ENCODE peak calls at places on chromosomes 12 and 14, in eight cellular contexts. F, R, A, L, X, I, E and Z are unnamed samples.
A peak's percentile ranks its signal among the peaks of the same experiment; 100 is the strongest.

GRCh38 chr12:7269273-7269672 is 34.6 kb upstream of the ACSM4 start:
- DNase-seq in F (no peak), R (no peak), A (no peak), L (no peak), X (no peak), I (no peak), E (peak; percentile 61), Z (no peak)

GRCh38 chr12:8590842-8591545 is 21.7 kb downstream of the AICDA start:
- DNase-seq in F (no peak), R (no peak), A (no peak), L (no peak), X (no peak), I (no peak), E (peak; percentile 41), Z (no peak)

GRCh38 chr14:55626131-55626530 is 46.1 kb downstream of the KTN1 start:
- DNase-seq in F (no peak), R (no peak), A (no peak), L (no peak), X (no peak), I (no peak), E (no peak), Z (no peak)

GRCh38 chr12:753401-754237 is 1.2 kb downstream of the WNK1 start:
- DNase-seq in F (peak; percentile 83), R (peak; percentile 67), A (peak; percentile 20), L (peak; percentile 65), X (peak; percentile 52), I (no peak), E (peak; percentile 30), Z (peak; percentile 57)

GRCh38 chr12:15984097-15984800 is 73.1 kb downstream of the DERA start:
- DNase-seq in F (no peak), R (no peak), A (no peak), L (no peak), X (no peak), I (no peak), E (no peak), Z (no peak)

GRCh38 chr14:23294734-23295561 is 7.7 kb downstream of the PPP1R3E start:
- DNase-seq in F (peak; percentile 58), R (no peak), A (peak; percentile 40), L (peak; percentile 54), X (peak; percentile 24), I (no peak), E (peak; percentile 63), Z (no peak)

GRCh38 chr14:92507174-92507768 is 6.3 kb upstream of the RIN3 start:
- DNase-seq in F (no peak), R (peak; percentile 35), A (no peak), L (no peak), X (peak; percentile 9), I (no peak), E (peak; percentile 35), Z (no peak)

GRCh38 chr14:73140924-73141323 is 4.6 kb downstream of the PSEN1 start:
- DNase-seq in F (no peak), R (no peak), A (no peak), L (no peak), X (no peak), I (no peak), E (no peak), Z (no peak)

GRCh38 chr14:69268763-69269162 is 8.8 kb downstream of the GALNT16 start:
- DNase-seq in F (no peak), R (no peak), A (no peak), L (no peak), X (no peak), I (no peak), E (no peak), Z (no peak)

GRCh38 chr12:47361389-47362031 is 281.8 kb upstream of the AMIGO2 start:
- DNase-seq in F (no peak), R (peak; percentile 77), A (peak; percentile 14), L (no peak), X (peak; percentile 79), I (no peak), E (peak; percentile 52), Z (no peak)

GRCh38 chr12:124453419-124454351 is 113.7 kb downstream of the NCOR2 start:
- DNase-seq in F (peak; percentile 97), R (peak; percentile 92), A (peak; percentile 66), L (peak; percentile 70), X (peak; percentile 74), I (no peak), E (peak; percentile 49), Z (peak; percentile 61)

GRCh38 chr12:29634057-29634456 is 136.6 kb upstream of the OVCH1 start:
- DNase-seq in F (no peak), R (no peak), A (no peak), L (no peak), X (no peak), I (no peak), E (no peak), Z (no peak)

GRCh38 chr14:55540847-55541773 is 38.9 kb upstream of the KTN1 start:
- DNase-seq in F (no peak), R (no peak), A (no peak), L (no peak), X (no peak), I (no peak), E (no peak), Z (no peak)

GRCh38 chr14:30389134-30389900 is 169.6 kb upstream of the G2E3 start:
- DNase-seq in F (no peak), R (no peak), A (no peak), L (no peak), X (no peak), I (peak; percentile 20), E (peak; percentile 77), Z (no peak)

GRCh38 chr14:105061428-105062047 is 3.7 kb downstream of the GPR132 start:
- DNase-seq in F (peak; percentile 75), R (peak; percentile 87), A (no peak), L (no peak), X (no peak), I (no peak), E (no peak), Z (no peak)

GRCh38 chr12:95231190-95231589 is 13.6 kb downstream of the VEZT start:
- DNase-seq in F (no peak), R (no peak), A (no peak), L (peak; percentile 21), X (no peak), I (no peak), E (peak; percentile 36), Z (no peak)

GRCh38 chr12:12216349-12217017 is 50.4 kb downstream of the LRP6 start:
- DNase-seq in F (no peak), R (no peak), A (no peak), L (no peak), X (no peak), I (no peak), E (no peak), Z (no peak)

GRCh38 chr12:15522574-15523187 is 200.4 kb downstream of the PTPRO start:
- DNase-seq in F (no peak), R (no peak), A (no peak), L (peak; percentile 43), X (peak; percentile 65), I (no peak), E (peak; percentile 68), Z (peak; percentile 55)

GRCh38 chr14:80965041-80965440 is 9.6 kb downstream of the TSHR start:
- DNase-seq in F (no peak), R (no peak), A (no peak), L (no peak), X (no peak), I (no peak), E (no peak), Z (no peak)

GRCh38 chr14:68094158-68094557 is 274.6 kb downstream of the RAD51B start:
- DNase-seq in F (no peak), R (no peak), A (no peak), L (no peak), X (no peak), I (no peak), E (no peak), Z (no peak)

GRCh38 chr12:45182511-45182910 is 33.4 kb upstream of the ANO6 start:
- DNase-seq in F (no peak), R (no peak), A (no peak), L (no peak), X (no peak), I (no peak), E (no peak), Z (peak; percentile 29)

GRCh38 chr12:90174198-90174510 is 465.5 kb upstream of the ATP2B1 start:
- DNase-seq in F (no peak), R (no peak), A (no peak), L (no peak), X (no peak), I (no peak), E (peak; percentile 45), Z (peak; percentile 28)

GRCh38 chr12:66275040-66275439 is 27.3 kb upstream of the HELB start:
- DNase-seq in F (no peak), R (no peak), A (no peak), L (no peak), X (no peak), I (no peak), E (no peak), Z (no peak)

GRCh38 chr12:66050610-66051009 is 79.9 kb downstream of the LLPH start:
- DNase-seq in F (no peak), R (no peak), A (no peak), L (no peak), X (no peak), I (no peak), E (no peak), Z (no peak)

GRCh38 chr12:44313188-44313587 is 477.3 kb downstream of the TMEM117 start:
- DNase-seq in F (no peak), R (no peak), A (no peak), L (no peak), X (no peak), I (no peak), E (no peak), Z (no peak)

GRCh38 chr12:122366685-122367475 is 55.6 kb downstream of the CLIP1 start:
- DNase-seq in F (peak; percentile 82), R (no peak), A (no peak), L (no peak), X (no peak), I (peak; percentile 93), E (peak; percentile 86), Z (no peak)

GRCh38 chr12:78403136-78403535 is 461.4 kb upstream of the SYT1 start:
- DNase-seq in F (no peak), R (no peak), A (no peak), L (peak; percentile 16), X (no peak), I (no peak), E (peak; percentile 57), Z (no peak)

GRCh38 chr12:34198924-34199323 is 176.6 kb downstream of the ALG10 start:
- DNase-seq in F (no peak), R (no peak), A (no peak), L (no peak), X (no peak), I (no peak), E (no peak), Z (no peak)